ENCODE peak calls at places on chromosomes 7 and 10, in four cellular contexts. G, J, Y and C are unnamed samples.

GRCh38 chr7:10934292-10934691 is 39.4 kb upstream of the PHF14 start:
- DNase-seq in G (no peak), Y (no peak), J (no peak), C (peak)

GRCh38 chr7:42831051-42831952 is 80.6 kb downstream of the C7orf25 start:
- DNase-seq in Y (no peak), G (peak), J (peak), C (peak)

GRCh38 chr7:69211739-69212138 is 386.5 kb upstream of the AUTS2 start:
- DNase-seq in J (no peak), Y (peak), G (peak), C (no peak)

GRCh38 chr7:55063633-55064032 is 44.8 kb downstream of the EGFR start:
- DNase-seq in G (no peak), J (no peak), Y (no peak), C (peak)

GRCh38 chr7:157791666-157792065 is 454.9 kb downstream of the DNAJB6 start:
- DNase-seq in G (no peak), J (no peak), Y (no peak), C (no peak)

GRCh38 chr10:120424198-120424464 is 32.9 kb upstream of the PLPP4 start:
- DNase-seq in Y (no peak), G (no peak), J (no peak), C (no peak)

GRCh38 chr7:2632717-2633537 is 1.1 kb downstream of the TTYH3 start:
- DNase-seq in G (peak), J (no peak), Y (no peak), C (peak)

GRCh38 chr7:94975316-94975715 is 67.9 kb downstream of the PPP1R9A start:
- DNase-seq in J (peak), Y (no peak), G (no peak), C (no peak)

GRCh38 chr7:46557295-46557711 is 636.2 kb upstream of the IGFBP3 start:
- DNase-seq in J (no peak), Y (no peak), G (peak), C (no peak)

GRCh38 chr10:31320598-31321211 is 1.7 kb downstream of the ZEB1 start:
- DNase-seq in G (peak), Y (peak), J (peak), C (peak)

GRCh38 chr10:58830748-58831147 is 318.1 kb downstream of the BICC1 start:
- DNase-seq in G (no peak), J (no peak), Y (no peak), C (no peak)

DNA sequence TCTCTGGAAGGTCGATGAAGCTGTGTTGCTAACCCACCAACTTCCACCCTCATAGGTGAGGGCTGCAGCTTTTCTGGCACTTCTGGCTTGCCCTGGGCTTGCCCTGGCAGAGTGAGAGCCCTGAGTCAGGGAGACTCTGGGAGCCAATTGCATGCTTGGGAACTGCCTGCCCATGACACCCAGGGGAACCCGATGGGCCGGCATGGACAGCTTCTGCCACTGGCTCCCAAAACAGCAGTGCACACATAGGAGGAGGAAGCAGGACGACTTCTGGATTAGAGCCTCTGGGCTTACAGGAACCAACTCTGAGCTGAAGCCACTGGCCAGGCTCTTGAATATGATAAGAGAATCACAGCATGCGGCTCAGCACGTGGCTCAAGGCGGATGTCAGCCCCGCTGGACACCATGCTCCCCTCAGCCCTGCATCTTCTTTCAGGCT is 135.2 kb upstream of the UNC5B start:
- DNase-seq in Y (no peak), J (no peak), G (no peak), C (no peak)
- TF ChIP-seq MAZ in Y (no peak), J (no peak), G (no peak), C (no peak)

DNA sequence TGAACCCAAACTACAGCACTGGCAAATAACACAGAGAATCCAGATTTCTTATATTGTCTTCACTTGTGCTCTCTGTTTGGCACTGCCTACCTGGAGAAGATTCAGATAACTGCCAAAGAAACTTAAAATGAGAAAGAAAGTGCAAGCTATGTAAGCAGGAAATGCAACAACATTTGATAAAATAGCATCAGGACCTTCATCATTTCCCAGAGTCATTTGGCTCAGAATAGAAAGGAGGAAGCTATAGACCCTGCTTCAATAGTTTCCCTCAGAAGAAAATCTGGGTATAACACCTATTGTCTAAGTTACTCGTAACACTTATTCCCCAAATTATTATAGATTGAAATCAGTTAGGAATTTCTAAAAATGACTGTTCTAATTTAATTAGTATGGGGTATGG is 56.2 kb downstream of the CC2D2B start:
- DNase-seq in J (no peak), G (no peak), Y (no peak), C (no peak)
- TF ChIP-seq RAD21 in J (no peak), G (no peak), Y (no peak), C (no peak)

DNA sequence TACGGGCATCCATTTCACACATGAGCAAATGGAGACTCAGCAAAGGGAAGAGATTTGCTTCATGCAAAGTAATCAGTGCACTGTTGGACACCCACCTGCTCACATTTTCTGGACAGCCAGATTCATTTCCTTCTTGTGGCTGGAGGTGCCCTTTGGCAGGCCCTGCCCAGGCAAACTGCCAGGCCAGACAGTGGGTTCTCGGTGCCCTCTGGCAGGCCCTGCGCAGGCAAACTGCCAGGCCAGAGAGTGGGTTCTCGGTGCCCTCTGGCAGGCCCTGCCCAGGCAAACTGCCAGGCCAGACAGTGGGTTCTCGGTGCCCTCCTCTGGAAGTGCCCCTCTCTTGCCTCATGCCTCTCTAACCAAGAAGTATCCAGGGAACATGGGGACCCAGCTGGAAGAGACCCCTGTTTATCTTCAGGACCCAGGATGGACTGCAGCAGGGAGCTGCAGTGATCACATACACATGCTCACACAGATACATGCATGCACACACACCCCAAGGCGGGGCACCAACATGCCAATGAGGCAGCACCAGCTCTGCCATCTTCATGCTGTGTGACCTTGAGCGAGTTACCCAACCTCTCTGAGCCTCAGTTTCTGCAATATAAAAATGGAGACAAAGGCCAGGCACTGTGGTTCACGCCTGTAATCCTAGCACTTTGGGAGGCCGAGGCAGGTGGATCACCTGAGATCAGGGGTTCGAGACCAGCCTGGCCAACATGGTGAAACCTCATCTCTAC is 67.1 kb downstream of the OAT start:
- DNase-seq in Y (no peak), J (no peak), G (no peak), C (no peak)
- TF ChIP-seq MAZ in Y (no peak), J (no peak), G (no peak), C (no peak)

GRCh38 chr7:132577206-132578049 is 1.2 kb upstream of the PLXNA4 start:
- DNase-seq in J (no peak), Y (no peak), G (peak), C (peak)
- TF ChIP-seq RAD21 in J (no peak), Y (no peak), G (peak), C (no peak)

GRCh38 chr7:37912756-37913155 is 3.9 kb downstream of the SFRP4 start:
- DNase-seq in Y (no peak), G (no peak), J (no peak), C (no peak)
- TF ChIP-seq MAZ in Y (no peak), G (no peak), J (no peak), C (no peak)

GRCh38 chr10:62466590-62466989 is 92.4 kb downstream of the ZNF365 start:
- DNase-seq in G (no peak), Y (no peak), J (no peak), C (no peak)

GRCh38 chr10:62463364-62463763 is 89.2 kb downstream of the ZNF365 start:
- DNase-seq in Y (no peak), G (no peak), J (no peak), C (no peak)

GRCh38 chr10:62471718-62472117 is 97.5 kb downstream of the ZNF365 start:
- DNase-seq in G (no peak), J (no peak), Y (no peak), C (peak)

GRCh38 chr10:62464308-62464707 is 90.1 kb downstream of the ZNF365 start:
- DNase-seq in Y (no peak), J (no peak), G (no peak), C (peak)

GRCh38 chr10:62467509-62467908 is 93.3 kb downstream of the ZNF365 start:
- DNase-seq in G (no peak), J (no peak), Y (no peak), C (peak)
- TF ChIP-seq RAD21 in G (no peak), J (no peak), Y (no peak), C (no peak)

GRCh38 chr7:82051641-82052040 is 281.8 kb upstream of the HGF start:
- DNase-seq in Y (no peak), J (no peak), G (peak), C (no peak)

GRCh38 chr7:82050134-82050533 is 280.3 kb upstream of the HGF start:
- DNase-seq in J (peak), Y (no peak), G (peak), C (peak)

GRCh38 chr7:82053453-82054032 is 283.7 kb upstream of the HGF start:
- DNase-seq in J (no peak), Y (no peak), G (no peak), C (peak)

GRCh38 chr7:82050792-82051191 is 280.9 kb upstream of the HGF start:
- DNase-seq in Y (no peak), J (no peak), G (peak), C (peak)

GRCh38 chr7:82049442-82049841 is 279.6 kb upstream of the HGF start:
- DNase-seq in J (no peak), G (peak), Y (no peak), C (peak)
- TF ChIP-seq MAZ in J (no peak), G (no peak), Y (no peak), C (no peak)

DNA sequence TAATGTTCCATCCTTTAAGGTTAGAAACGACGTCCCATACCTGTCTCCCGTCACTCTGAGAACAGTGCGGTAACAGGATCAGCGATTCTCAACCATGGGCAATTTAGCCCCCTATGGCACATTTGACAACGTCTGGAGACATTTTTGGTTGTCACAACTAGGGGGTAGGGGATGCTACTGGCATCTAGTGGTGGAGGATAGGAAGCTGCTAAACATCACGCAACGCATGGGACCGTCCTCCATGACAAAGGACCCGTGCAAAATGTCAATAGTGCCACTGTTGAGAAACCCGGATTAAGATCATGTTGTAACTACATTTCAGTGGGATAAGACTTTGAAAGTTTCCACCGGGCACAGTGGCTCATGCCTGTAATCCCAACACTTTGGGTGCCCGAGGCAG is 5.0 kb upstream of the PAXIP1 start:
- DNase-seq in J (peak), Y (peak), G (peak), C (no peak)
- TF ChIP-seq RAD21 in J (no peak), Y (peak), G (no peak), C (no peak)

DNA sequence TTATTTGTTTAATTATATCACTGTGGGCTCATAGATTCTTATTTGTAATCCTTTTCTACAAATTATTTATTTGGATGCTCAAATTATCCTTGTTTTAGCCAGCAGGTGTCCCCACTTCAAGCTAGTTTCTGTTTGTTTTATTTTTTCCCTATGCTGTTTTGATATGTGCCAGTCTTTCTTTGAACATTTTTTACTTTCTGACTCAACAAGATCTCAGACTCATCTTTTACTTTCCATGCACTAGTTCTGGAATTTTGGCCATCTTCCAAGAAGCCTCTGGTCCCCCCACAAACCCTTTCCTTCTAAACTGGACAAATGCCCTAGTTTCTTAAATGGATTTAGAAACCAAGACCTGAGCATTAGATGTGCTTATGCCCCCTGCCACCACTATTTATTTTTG is 11.5 kb upstream of the MRPS16 start:
- DNase-seq in Y (peak), G (peak), J (peak), C (peak)
- TF ChIP-seq MAZ in Y (no peak), G (no peak), J (no peak), C (no peak)